ENCODE peak calls at places on chromosomes 3 and 15, in four cellular contexts. One of them, this sample, is unnamed.
A peak's percentile ranks its signal among the peaks of the same experiment; 100 is the strongest.

GRCh38 chr15:79060175-79060574 is 30.4 kb downstream of the RASGRF1 start:
- DNase-seq in left ventricle myocardium inferior: no peak
- DNase-seq in tibial nerve: no peak
- DNase-seq in A673: no peak
- DNase-seq in this sample: no peak

GRCh38 chr3:189144645-189145044 is 27.1 kb upstream of the TPRG1 start:
- DNase-seq in left ventricle myocardium inferior: no peak
- DNase-seq in tibial nerve: no peak
- DNase-seq in A673: peak; percentile 15
- DNase-seq in this sample: peak; percentile 27

GRCh38 chr15:61827131-61827530 is 233.1 kb downstream of the VPS13C start:
- DNase-seq in left ventricle myocardium inferior: no peak
- DNase-seq in tibial nerve: no peak
- DNase-seq in A673: no peak
- DNase-seq in this sample: no peak

GRCh38 chr3:48402907-48403306 is 27.0 kb downstream of the PLXNB1 start:
- DNase-seq in left ventricle myocardium inferior: no peak
- DNase-seq in tibial nerve: peak; percentile 8
- DNase-seq in A673: no peak
- DNase-seq in this sample: no peak

GRCh38 chr3:192731233-192731632 is 3.9 kb upstream of the FGF12 start:
- DNase-seq in left ventricle myocardium inferior: no peak
- DNase-seq in tibial nerve: no peak
- DNase-seq in A673: no peak
- DNase-seq in this sample: no peak

GRCh38 chr3:117238805-117239204 is 529.2 kb downstream of the TUSC7 start:
- DNase-seq in left ventricle myocardium inferior: no peak
- DNase-seq in tibial nerve: no peak
- DNase-seq in A673: no peak
- DNase-seq in this sample: no peak

GRCh38 chr3:5058463-5058862 is 63.6 kb upstream of the ARL8B start:
- DNase-seq in left ventricle myocardium inferior: no peak
- DNase-seq in tibial nerve: no peak
- DNase-seq in A673: peak; percentile 93
- DNase-seq in this sample: no peak

GRCh38 chr3:51357856-51358255 is 27.2 kb upstream of the MANF start:
- DNase-seq in left ventricle myocardium inferior: no peak
- DNase-seq in tibial nerve: no peak
- DNase-seq in A673: no peak
- DNase-seq in this sample: no peak

GRCh38 chr15:80685628-80686027 is 9.5 kb upstream of the ABHD17C start:
- DNase-seq in left ventricle myocardium inferior: no peak
- DNase-seq in tibial nerve: no peak
- DNase-seq in A673: no peak
- DNase-seq in this sample: no peak

GRCh38 chr3:42214565-42215283 is 51.3 kb downstream of the CCK start:
- DNase-seq in left ventricle myocardium inferior: no peak
- DNase-seq in tibial nerve: no peak
- DNase-seq in A673: no peak
- DNase-seq in this sample: no peak

GRCh38 chr3:30747771-30748281 is 141.4 kb downstream of the TGFBR2 start:
- DNase-seq in left ventricle myocardium inferior: no peak
- DNase-seq in tibial nerve: no peak
- DNase-seq in A673: peak; percentile 67
- DNase-seq in this sample: no peak

GRCh38 chr15:84826369-84826823 is 9.2 kb downstream of the ALPK3 start:
- DNase-seq in left ventricle myocardium inferior: no peak
- DNase-seq in tibial nerve: no peak
- DNase-seq in A673: peak; percentile 32
- DNase-seq in this sample: peak; percentile 34
- TF ChIP-seq CTCF in left ventricle myocardium inferior: peak; percentile 49
- TF ChIP-seq CTCF in tibial nerve: no peak
- TF ChIP-seq CTCF in A673: peak; percentile 46
- TF ChIP-seq CTCF in this sample: no peak

GRCh38 chr15:25829075-25829474 is 34.1 kb downstream of the ATP10A start:
- DNase-seq in left ventricle myocardium inferior: no peak
- DNase-seq in tibial nerve: no peak
- DNase-seq in A673: no peak
- DNase-seq in this sample: no peak

GRCh38 chr15:25832158-25832557 is 31.0 kb downstream of the ATP10A start:
- DNase-seq in left ventricle myocardium inferior: no peak
- DNase-seq in tibial nerve: no peak
- DNase-seq in A673: no peak
- DNase-seq in this sample: no peak

GRCh38 chr15:25825215-25825614 is 37.9 kb downstream of the ATP10A start:
- DNase-seq in left ventricle myocardium inferior: no peak
- DNase-seq in tibial nerve: no peak
- DNase-seq in A673: no peak
- DNase-seq in this sample: no peak

DNA sequence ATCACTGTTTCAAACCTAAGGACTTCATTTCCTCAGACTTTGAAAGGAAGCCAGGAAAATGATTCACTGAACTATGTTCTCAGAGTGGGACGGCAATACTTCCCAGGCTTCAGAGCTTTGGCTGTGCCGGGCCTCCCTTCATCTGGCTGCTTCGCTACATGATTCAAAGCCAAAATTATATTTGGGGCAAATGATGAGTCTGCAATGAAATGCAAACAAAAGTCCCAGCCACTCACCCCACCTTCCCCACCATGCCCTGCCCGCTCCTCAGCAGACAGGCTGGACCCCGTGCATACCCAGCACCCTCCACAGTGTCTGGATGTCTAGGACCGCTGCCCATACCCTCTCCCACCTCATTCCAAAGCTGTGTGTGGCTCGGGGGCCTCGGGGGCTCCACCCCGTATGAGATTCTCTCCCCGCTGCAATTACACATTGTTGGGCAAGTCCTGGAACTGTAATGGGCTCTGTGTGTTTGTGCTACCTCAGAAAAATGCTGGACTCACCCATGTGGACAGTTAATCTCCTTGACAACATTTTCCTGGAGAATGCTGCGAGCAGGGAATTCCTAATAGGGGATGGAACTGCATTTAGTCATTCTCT is 32.2 kb downstream of the ATP10A start:
- DNase-seq in left ventricle myocardium inferior: no peak
- DNase-seq in tibial nerve: no peak
- DNase-seq in A673: no peak
- DNase-seq in this sample: peak; percentile 27
- TF ChIP-seq CTCF in left ventricle myocardium inferior: no peak
- TF ChIP-seq CTCF in tibial nerve: no peak
- TF ChIP-seq CTCF in A673: no peak
- TF ChIP-seq CTCF in this sample: no peak

DNA sequence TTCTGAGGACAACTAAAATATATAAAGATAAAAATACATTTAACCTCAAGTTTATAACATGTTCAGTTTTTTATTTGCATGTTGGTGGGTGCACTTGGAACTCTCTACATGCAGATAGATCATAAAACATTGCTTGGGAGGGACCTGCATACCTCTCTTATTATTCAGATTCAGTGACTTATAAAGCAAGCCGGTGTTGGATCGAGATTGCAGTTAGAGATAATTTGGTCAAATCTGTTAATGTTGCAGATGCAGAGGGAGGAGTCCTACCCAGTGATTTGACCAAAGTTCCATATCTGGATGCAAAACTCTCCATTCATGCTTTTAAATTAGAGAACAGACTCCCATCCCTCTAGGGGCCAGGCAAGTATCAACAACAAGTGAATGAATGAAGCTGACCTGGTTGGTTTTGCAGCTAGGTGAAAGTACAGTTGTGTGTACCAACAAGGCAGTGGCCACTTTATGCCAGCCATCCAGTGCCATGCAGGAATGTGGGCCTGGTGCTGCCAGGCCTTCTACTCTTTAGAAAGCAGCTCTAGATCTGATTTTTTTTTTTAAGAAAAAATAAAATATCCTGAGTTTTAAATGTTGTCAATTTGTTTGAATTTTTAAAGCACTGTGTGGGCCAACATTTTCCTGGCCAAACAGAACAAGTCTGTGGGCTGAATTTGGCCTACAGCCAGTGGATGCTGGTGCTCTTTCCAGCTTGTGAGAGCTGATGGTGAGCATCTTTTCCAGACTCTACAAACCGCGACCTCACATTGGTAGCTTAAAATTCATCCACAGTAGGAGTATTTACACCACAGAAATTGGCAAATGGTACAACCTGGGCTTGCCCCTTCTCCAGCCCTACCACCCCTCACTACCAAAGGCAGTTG is 12.3 kb downstream of the CDIN1 start:
- DNase-seq in left ventricle myocardium inferior: no peak
- DNase-seq in tibial nerve: no peak
- DNase-seq in A673: no peak
- DNase-seq in this sample: no peak
- TF ChIP-seq CTCF in left ventricle myocardium inferior: no peak
- TF ChIP-seq CTCF in tibial nerve: no peak
- TF ChIP-seq CTCF in A673: no peak
- TF ChIP-seq CTCF in this sample: no peak

GRCh38 chr3:13353936-13354542 is 66.1 kb downstream of the NUP210 start:
- DNase-seq in left ventricle myocardium inferior: no peak
- DNase-seq in tibial nerve: no peak
- DNase-seq in A673: no peak
- DNase-seq in this sample: no peak
- TF ChIP-seq CTCF in left ventricle myocardium inferior: peak; percentile 21
- TF ChIP-seq CTCF in tibial nerve: no peak
- TF ChIP-seq CTCF in A673: no peak
- TF ChIP-seq CTCF in this sample: no peak

GRCh38 chr15:92899910-92900711 is at the start of gene CHD2:
- DNase-seq in left ventricle myocardium inferior: peak; percentile 37
- DNase-seq in tibial nerve: no peak
- DNase-seq in A673: peak; percentile 91
- DNase-seq in this sample: peak; percentile 73
- TF ChIP-seq CTCF in left ventricle myocardium inferior: no peak
- TF ChIP-seq CTCF in tibial nerve: no peak
- TF ChIP-seq CTCF in A673: no peak
- TF ChIP-seq CTCF in this sample: no peak

DNA sequence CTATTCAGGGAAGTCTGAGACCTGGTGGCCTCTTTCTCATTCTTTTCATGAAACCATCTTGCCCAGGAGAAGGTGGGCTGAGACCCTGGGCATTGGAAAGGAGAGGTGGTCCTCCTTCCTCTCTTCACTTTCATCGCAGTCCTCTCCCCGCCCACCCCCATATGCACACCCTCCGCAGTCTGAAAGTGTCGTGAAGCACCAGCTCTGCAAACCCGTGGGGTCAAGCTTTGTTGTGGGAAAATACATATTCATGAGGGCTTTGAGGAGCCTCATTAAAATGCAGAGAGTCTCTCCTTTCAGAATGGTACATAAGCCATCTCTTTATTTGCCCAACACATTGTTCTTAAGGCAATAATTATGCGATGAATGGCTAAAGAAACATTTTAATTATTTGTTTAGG is 109.4 kb downstream of the APBA2 start:
- DNase-seq in left ventricle myocardium inferior: no peak
- DNase-seq in tibial nerve: no peak
- DNase-seq in A673: no peak
- DNase-seq in this sample: no peak
- TF ChIP-seq CTCF in left ventricle myocardium inferior: no peak
- TF ChIP-seq CTCF in tibial nerve: no peak
- TF ChIP-seq CTCF in A673: no peak
- TF ChIP-seq CTCF in this sample: no peak

This sample was measured in ovary.